ENCODE peak calls at places on chromosomes 6 and 20, in nine cellular contexts. One of them, this sample, is unnamed.

GRCh38 chr20:31708839-31709534 is 13.7 kb downstream of the BCL2L1 start:
- DNase-seq in GOT3: no peak
- DNase-seq in ELR: no peak
- DNase-seq in C1 segment of cervical spinal cord: no peak
- DNase-seq in MCF 10A: no peak
- DNase-seq in activated gamma-delta T cell treated with Interleukin-2 at 50 U/mL for 16 hours: no peak
- DNase-seq in cardiac muscle cell: no peak
- DNase-seq in HT-29: peak
- DNase-seq in left colon: peak
- DNase-seq in this sample: no peak

GRCh38 chr6:126944512-126944911 is 174.0 kb upstream of the RSPO3 start:
- DNase-seq in ELR: no peak
- DNase-seq in HT-29: no peak
- DNase-seq in MCF 10A: no peak
- DNase-seq in left colon: no peak
- DNase-seq in cardiac muscle cell: no peak
- DNase-seq in C1 segment of cervical spinal cord: no peak
- DNase-seq in GOT3: no peak
- DNase-seq in activated gamma-delta T cell treated with Interleukin-2 at 50 U/mL for 16 hours: no peak
- DNase-seq in this sample: no peak

GRCh38 chr6:159376443-159377182 is 207.4 kb downstream of the FNDC1 start:
- DNase-seq in MCF 10A: no peak
- DNase-seq in activated gamma-delta T cell treated with Interleukin-2 at 50 U/mL for 16 hours: no peak
- DNase-seq in C1 segment of cervical spinal cord: no peak
- DNase-seq in GOT3: no peak
- DNase-seq in ELR: no peak
- DNase-seq in cardiac muscle cell: peak
- DNase-seq in left colon: no peak
- DNase-seq in HT-29: no peak
- DNase-seq in this sample: no peak

GRCh38 chr6:5469101-5469846 is 208.0 kb downstream of the FARS2 start:
- DNase-seq in MCF 10A: no peak
- DNase-seq in activated gamma-delta T cell treated with Interleukin-2 at 50 U/mL for 16 hours: no peak
- DNase-seq in GOT3: no peak
- DNase-seq in HT-29: no peak
- DNase-seq in cardiac muscle cell: peak
- DNase-seq in C1 segment of cervical spinal cord: no peak
- DNase-seq in ELR: no peak
- DNase-seq in left colon: no peak
- DNase-seq in this sample: no peak

GRCh38 chr6:139939189-139939979 is 564.9 kb upstream of the CITED2 start:
- DNase-seq in MCF 10A: no peak
- DNase-seq in GOT3: no peak
- DNase-seq in cardiac muscle cell: no peak
- DNase-seq in left colon: no peak
- DNase-seq in activated gamma-delta T cell treated with Interleukin-2 at 50 U/mL for 16 hours: no peak
- DNase-seq in C1 segment of cervical spinal cord: no peak
- DNase-seq in ELR: no peak
- DNase-seq in HT-29: no peak
- DNase-seq in this sample: no peak

GRCh38 chr6:1708820-1709612 is 99.3 kb downstream of the FOXC1 start:
- DNase-seq in MCF 10A: no peak
- DNase-seq in HT-29: no peak
- DNase-seq in activated gamma-delta T cell treated with Interleukin-2 at 50 U/mL for 16 hours: no peak
- DNase-seq in GOT3: no peak
- DNase-seq in cardiac muscle cell: no peak
- DNase-seq in ELR: no peak
- DNase-seq in left colon: no peak
- DNase-seq in C1 segment of cervical spinal cord: no peak
- DNase-seq in this sample: no peak

GRCh38 chr6:146905313-146905712 is 298.9 kb upstream of the STXBP5 start:
- DNase-seq in GOT3: no peak
- DNase-seq in C1 segment of cervical spinal cord: no peak
- DNase-seq in left colon: no peak
- DNase-seq in cardiac muscle cell: peak
- DNase-seq in ELR: peak
- DNase-seq in activated gamma-delta T cell treated with Interleukin-2 at 50 U/mL for 16 hours: no peak
- DNase-seq in HT-29: peak
- DNase-seq in MCF 10A: peak
- DNase-seq in this sample: no peak

GRCh38 chr20:63753381-63753780 is 13.8 kb downstream of the SLC2A4RG start:
- DNase-seq in cardiac muscle cell: no peak
- DNase-seq in HT-29: no peak
- DNase-seq in activated gamma-delta T cell treated with Interleukin-2 at 50 U/mL for 16 hours: no peak
- DNase-seq in left colon: no peak
- DNase-seq in GOT3: no peak
- DNase-seq in C1 segment of cervical spinal cord: no peak
- DNase-seq in ELR: no peak
- DNase-seq in MCF 10A: no peak
- DNase-seq in this sample: no peak

GRCh38 chr20:5642155-5642981 is 107.8 kb upstream of the SHLD1 start:
- DNase-seq in MCF 10A: peak
- DNase-seq in ELR: no peak
- DNase-seq in cardiac muscle cell: peak
- DNase-seq in HT-29: no peak
- DNase-seq in GOT3: peak
- DNase-seq in left colon: peak
- DNase-seq in C1 segment of cervical spinal cord: peak
- DNase-seq in activated gamma-delta T cell treated with Interleukin-2 at 50 U/mL for 16 hours: no peak
- DNase-seq in this sample: no peak

GRCh38 chr6:163962627-163963117 is 548.2 kb downstream of the QKI start:
- DNase-seq in C1 segment of cervical spinal cord: no peak
- DNase-seq in activated gamma-delta T cell treated with Interleukin-2 at 50 U/mL for 16 hours: no peak
- DNase-seq in MCF 10A: no peak
- DNase-seq in ELR: no peak
- DNase-seq in HT-29: no peak
- DNase-seq in left colon: no peak
- DNase-seq in GOT3: no peak
- DNase-seq in cardiac muscle cell: no peak
- DNase-seq in this sample: no peak

GRCh38 chr20:33372993-33373441 is 28.3 kb downstream of the CDK5RAP1 start:
- DNase-seq in MCF 10A: peak
- DNase-seq in ELR: no peak
- DNase-seq in C1 segment of cervical spinal cord: no peak
- DNase-seq in GOT3: no peak
- DNase-seq in activated gamma-delta T cell treated with Interleukin-2 at 50 U/mL for 16 hours: no peak
- DNase-seq in HT-29: no peak
- DNase-seq in left colon: no peak
- DNase-seq in cardiac muscle cell: peak
- DNase-seq in this sample: no peak

GRCh38 chr6:76885861-76886301 is 577.4 kb downstream of the HTR1B start:
- DNase-seq in ELR: peak
- DNase-seq in HT-29: no peak
- DNase-seq in cardiac muscle cell: peak
- DNase-seq in activated gamma-delta T cell treated with Interleukin-2 at 50 U/mL for 16 hours: no peak
- DNase-seq in MCF 10A: peak
- DNase-seq in GOT3: no peak
- DNase-seq in C1 segment of cervical spinal cord: no peak
- DNase-seq in left colon: no peak
- DNase-seq in this sample: no peak

GRCh38 chr6:163356743-163357142 is 57.8 kb upstream of the QKI start:
- DNase-seq in C1 segment of cervical spinal cord: no peak
- DNase-seq in HT-29: no peak
- DNase-seq in GOT3: no peak
- DNase-seq in ELR: no peak
- DNase-seq in cardiac muscle cell: no peak
- DNase-seq in MCF 10A: no peak
- DNase-seq in left colon: no peak
- DNase-seq in activated gamma-delta T cell treated with Interleukin-2 at 50 U/mL for 16 hours: no peak
- DNase-seq in this sample: no peak

GRCh38 chr6:44077201-44077946 is 49.9 kb downstream of the MRPL14 start:
- DNase-seq in HT-29: no peak
- DNase-seq in activated gamma-delta T cell treated with Interleukin-2 at 50 U/mL for 16 hours: no peak
- DNase-seq in left colon: no peak
- DNase-seq in MCF 10A: no peak
- DNase-seq in cardiac muscle cell: no peak
- DNase-seq in GOT3: no peak
- DNase-seq in ELR: no peak
- DNase-seq in C1 segment of cervical spinal cord: no peak
- DNase-seq in this sample: no peak